ENCODE peak calls at places on chromosomes 12 and 14, in eight cellular contexts. One of them, this sample, is unnamed.

GRCh38 chr14:91246051-91246852 is 1.7 kb upstream of the GPR68 start:
- DNase-seq in activated T-cell treated with anti-CD3 and anti-CD28 coated beads for 1 hour: peak; percentile 50
- DNase-seq in mucosa of gallbladder: peak; percentile 49
- DNase-seq in activated CD4-positive, alpha-beta T cell treated with anti-CD3 and anti-CD28 coated beads, Interleukin-2, amount 50 U/mL, for 48 hours: peak; percentile 67
- DNase-seq in ureter: no peak
- DNase-seq in activated T-helper 1 cell treated with Interleukin-2 at 50 U/mL for 16 hours: peak; percentile 71
- DNase-seq in left kidney: no peak
- DNase-seq in AG08395: no peak
- DNase-seq in this sample: no peak

GRCh38 chr14:92846162-92846897 is 52.2 kb downstream of the GOLGA5 start:
- DNase-seq in activated CD4-positive, alpha-beta T cell treated with anti-CD3 and anti-CD28 coated beads, Interleukin-2, amount 50 U/mL, for 48 hours: peak; percentile 24
- DNase-seq in activated T-cell treated with anti-CD3 and anti-CD28 coated beads for 1 hour: no peak
- DNase-seq in mucosa of gallbladder: peak; percentile 15
- DNase-seq in ureter: no peak
- DNase-seq in activated T-helper 1 cell treated with Interleukin-2 at 50 U/mL for 16 hours: no peak
- DNase-seq in left kidney: no peak
- DNase-seq in AG08395: peak; percentile 77
- DNase-seq in this sample: no peak

GRCh38 chr12:57343703-57344378 is 87.0 kb downstream of the R3HDM2 start:
- DNase-seq in AG08395: no peak
- DNase-seq in activated CD4-positive, alpha-beta T cell treated with anti-CD3 and anti-CD28 coated beads, Interleukin-2, amount 50 U/mL, for 48 hours: peak; percentile 5
- DNase-seq in activated T-cell treated with anti-CD3 and anti-CD28 coated beads for 1 hour: no peak
- DNase-seq in left kidney: no peak
- DNase-seq in mucosa of gallbladder: no peak
- DNase-seq in activated T-helper 1 cell treated with Interleukin-2 at 50 U/mL for 16 hours: no peak
- DNase-seq in ureter: no peak
- DNase-seq in this sample: no peak

GRCh38 chr14:68291820-68292219 is 472.2 kb downstream of the RAD51B start:
- DNase-seq in ureter: no peak
- DNase-seq in activated T-helper 1 cell treated with Interleukin-2 at 50 U/mL for 16 hours: no peak
- DNase-seq in activated T-cell treated with anti-CD3 and anti-CD28 coated beads for 1 hour: no peak
- DNase-seq in mucosa of gallbladder: no peak
- DNase-seq in activated CD4-positive, alpha-beta T cell treated with anti-CD3 and anti-CD28 coated beads, Interleukin-2, amount 50 U/mL, for 48 hours: no peak
- DNase-seq in left kidney: peak; percentile 95
- DNase-seq in AG08395: no peak
- DNase-seq in this sample: peak; percentile 53

GRCh38 chr12:64893961-64894360 is 69.5 kb downstream of the TBC1D30 start:
- DNase-seq in ureter: no peak
- DNase-seq in AG08395: peak; percentile 62
- DNase-seq in activated CD4-positive, alpha-beta T cell treated with anti-CD3 and anti-CD28 coated beads, Interleukin-2, amount 50 U/mL, for 48 hours: no peak
- DNase-seq in mucosa of gallbladder: no peak
- DNase-seq in left kidney: no peak
- DNase-seq in activated T-helper 1 cell treated with Interleukin-2 at 50 U/mL for 16 hours: no peak
- DNase-seq in activated T-cell treated with anti-CD3 and anti-CD28 coated beads for 1 hour: no peak
- DNase-seq in this sample: no peak

GRCh38 chr12:42981379-42981778 is 391.8 kb upstream of the PRICKLE1 start:
- DNase-seq in AG08395: peak; percentile 27
- DNase-seq in ureter: no peak
- DNase-seq in mucosa of gallbladder: no peak
- DNase-seq in activated T-helper 1 cell treated with Interleukin-2 at 50 U/mL for 16 hours: no peak
- DNase-seq in activated CD4-positive, alpha-beta T cell treated with anti-CD3 and anti-CD28 coated beads, Interleukin-2, amount 50 U/mL, for 48 hours: no peak
- DNase-seq in left kidney: no peak
- DNase-seq in activated T-cell treated with anti-CD3 and anti-CD28 coated beads for 1 hour: no peak
- DNase-seq in this sample: no peak

GRCh38 chr14:103628221-103628683 is 759 bp upstream of the KLC1 start:
- DNase-seq in activated T-helper 1 cell treated with Interleukin-2 at 50 U/mL for 16 hours: no peak
- DNase-seq in AG08395: peak; percentile 77
- DNase-seq in activated T-cell treated with anti-CD3 and anti-CD28 coated beads for 1 hour: peak; percentile 5
- DNase-seq in mucosa of gallbladder: peak; percentile 51
- DNase-seq in left kidney: peak; percentile 74
- DNase-seq in activated CD4-positive, alpha-beta T cell treated with anti-CD3 and anti-CD28 coated beads, Interleukin-2, amount 50 U/mL, for 48 hours: peak; percentile 33
- DNase-seq in ureter: peak; percentile 78
- DNase-seq in this sample: no peak

GRCh38 chr14:99899578-99900178 is 106.5 kb downstream of the EML1 start:
- DNase-seq in ureter: no peak
- DNase-seq in mucosa of gallbladder: no peak
- DNase-seq in activated T-helper 1 cell treated with Interleukin-2 at 50 U/mL for 16 hours: no peak
- DNase-seq in left kidney: peak; percentile 18
- DNase-seq in activated T-cell treated with anti-CD3 and anti-CD28 coated beads for 1 hour: no peak
- DNase-seq in activated CD4-positive, alpha-beta T cell treated with anti-CD3 and anti-CD28 coated beads, Interleukin-2, amount 50 U/mL, for 48 hours: no peak
- DNase-seq in AG08395: peak; percentile 34
- DNase-seq in this sample: peak; percentile 14

GRCh38 chr12:42442888-42443287 is 116.9 kb downstream of the PPHLN1 start:
- DNase-seq in ureter: no peak
- DNase-seq in left kidney: no peak
- DNase-seq in mucosa of gallbladder: no peak
- DNase-seq in activated CD4-positive, alpha-beta T cell treated with anti-CD3 and anti-CD28 coated beads, Interleukin-2, amount 50 U/mL, for 48 hours: no peak
- DNase-seq in AG08395: no peak
- DNase-seq in activated T-cell treated with anti-CD3 and anti-CD28 coated beads for 1 hour: no peak
- DNase-seq in activated T-helper 1 cell treated with Interleukin-2 at 50 U/mL for 16 hours: no peak
- DNase-seq in this sample: no peak

GRCh38 chr14:61568572-61569011 is 126.7 kb upstream of the HIF1A start:
- DNase-seq in mucosa of gallbladder: no peak
- DNase-seq in ureter: no peak
- DNase-seq in activated T-cell treated with anti-CD3 and anti-CD28 coated beads for 1 hour: peak; percentile 36
- DNase-seq in activated T-helper 1 cell treated with Interleukin-2 at 50 U/mL for 16 hours: peak; percentile 24
- DNase-seq in activated CD4-positive, alpha-beta T cell treated with anti-CD3 and anti-CD28 coated beads, Interleukin-2, amount 50 U/mL, for 48 hours: peak; percentile 44
- DNase-seq in AG08395: no peak
- DNase-seq in left kidney: peak; percentile 73
- DNase-seq in this sample: no peak

GRCh38 chr12:45503887-45504286 is 225.6 kb upstream of the ARID2 start:
- DNase-seq in activated CD4-positive, alpha-beta T cell treated with anti-CD3 and anti-CD28 coated beads, Interleukin-2, amount 50 U/mL, for 48 hours: no peak
- DNase-seq in AG08395: no peak
- DNase-seq in left kidney: no peak
- DNase-seq in ureter: no peak
- DNase-seq in mucosa of gallbladder: no peak
- DNase-seq in activated T-helper 1 cell treated with Interleukin-2 at 50 U/mL for 16 hours: no peak
- DNase-seq in activated T-cell treated with anti-CD3 and anti-CD28 coated beads for 1 hour: no peak
- DNase-seq in this sample: no peak

GRCh38 chr14:65096323-65097089 is 5.8 kb downstream of the MAX start:
- DNase-seq in activated T-cell treated with anti-CD3 and anti-CD28 coated beads for 1 hour: no peak
- DNase-seq in mucosa of gallbladder: no peak
- DNase-seq in ureter: no peak
- DNase-seq in left kidney: no peak
- DNase-seq in activated CD4-positive, alpha-beta T cell treated with anti-CD3 and anti-CD28 coated beads, Interleukin-2, amount 50 U/mL, for 48 hours: peak; percentile 37
- DNase-seq in AG08395: peak; percentile 22
- DNase-seq in activated T-helper 1 cell treated with Interleukin-2 at 50 U/mL for 16 hours: no peak
- DNase-seq in this sample: no peak

GRCh38 chr12:99135376-99135775 is 490.3 kb downstream of the APAF1 start:
- DNase-seq in mucosa of gallbladder: no peak
- DNase-seq in activated T-helper 1 cell treated with Interleukin-2 at 50 U/mL for 16 hours: no peak
- DNase-seq in left kidney: no peak
- DNase-seq in activated T-cell treated with anti-CD3 and anti-CD28 coated beads for 1 hour: no peak
- DNase-seq in ureter: no peak
- DNase-seq in AG08395: no peak
- DNase-seq in activated CD4-positive, alpha-beta T cell treated with anti-CD3 and anti-CD28 coated beads, Interleukin-2, amount 50 U/mL, for 48 hours: no peak
- DNase-seq in this sample: no peak

GRCh38 chr12:6852651-6853354 is 853 bp downstream of the USP5 start:
- DNase-seq in AG08395: peak; percentile 75
- DNase-seq in activated T-helper 1 cell treated with Interleukin-2 at 50 U/mL for 16 hours: peak; percentile 38
- DNase-seq in mucosa of gallbladder: no peak
- DNase-seq in activated CD4-positive, alpha-beta T cell treated with anti-CD3 and anti-CD28 coated beads, Interleukin-2, amount 50 U/mL, for 48 hours: peak; percentile 80
- DNase-seq in activated T-cell treated with anti-CD3 and anti-CD28 coated beads for 1 hour: no peak
- DNase-seq in ureter: peak; percentile 66
- DNase-seq in left kidney: peak; percentile 67
- DNase-seq in this sample: peak; percentile 76

This sample was measured in NCI-H82.